ENCODE peak calls at places on chromosomes 7 and 10, in six cellular contexts. A is Caco-2, Q is fibroblast of mammary gland, E is PC-9, O is esophagus squamous epithelium, L is cardiac fibroblast. Y is an unnamed sample.

GRCh38 chr10:11429439-11430052 is 181.9 kb downstream of the USP6NL start:
- DNase-seq in A (no peak), Q (no peak), E (no peak), O (no peak), L (no peak), Y (no peak)

GRCh38 chr7:128032605-128033235 is 1.5 kb upstream of the LRRC4 start:
- DNase-seq in A (no peak), Q (no peak), E (no peak), O (no peak), L (no peak), Y (no peak)

GRCh38 chr7:156117542-156118245 is 305.4 kb upstream of the SHH start:
- DNase-seq in A (no peak), Q (no peak), E (no peak), O (no peak), L (no peak), Y (no peak)

GRCh38 chr7:91079491-91079890 is 184.7 kb upstream of the FZD1 start:
- DNase-seq in A (no peak), Q (peak), E (no peak), O (no peak), L (peak), Y (no peak)

GRCh38 chr10:13587367-13587766 is 602 bp downstream of the PRPF18 start:
- DNase-seq in A (peak), Q (peak), E (no peak), O (no peak), L (no peak), Y (no peak)

GRCh38 chr7:72336382-72336886 is 75.7 kb downstream of the CALN1 start:
- DNase-seq in A (no peak), Q (no peak), E (no peak), O (no peak), L (no peak), Y (no peak)

GRCh38 chr10:133613699-133614098 is 12.9 kb downstream of the FRG2B start:
- DNase-seq in A (no peak), Q (no peak), E (no peak), O (no peak), L (no peak), Y (no peak)

GRCh38 chr10:125161570-125162139 is 1.3 kb upstream of the CTBP2 start:
- DNase-seq in A (no peak), Q (peak), E (no peak), O (no peak), L (peak), Y (no peak)

GRCh38 chr7:28891192-28891872 is 66.8 kb downstream of the TRIL start:
- DNase-seq in A (peak), Q (no peak), E (no peak), O (no peak), L (no peak), Y (no peak)

GRCh38 chr7:88465586-88465985 is 158.9 kb upstream of the STEAP4 start:
- DNase-seq in A (no peak), Q (peak), E (no peak), O (no peak), L (no peak), Y (no peak)

GRCh38 chr10:77405771-77406241 is 231.8 kb downstream of the KCNMA1 start:
- DNase-seq in A (peak), Q (peak), E (peak), O (no peak), L (peak), Y (no peak)

GRCh38 chr10:72009430-72010081 is 45.4 kb downstream of the CHST3 start:
- DNase-seq in A (no peak), Q (peak), E (no peak), O (no peak), L (peak), Y (no peak)

GRCh38 chr7:2954433-2954853 is 89.2 kb downstream of the CARD11 start:
- DNase-seq in A (no peak), Q (no peak), E (no peak), O (no peak), L (no peak), Y (no peak)

GRCh38 chr7:495761-496321 is 23.8 kb downstream of the PDGFA start:
- DNase-seq in A (no peak), Q (no peak), E (no peak), O (no peak), L (no peak), Y (no peak)

GRCh38 chr10:36556468-36556867 is 568.9 kb upstream of the ANKRD30A start:
- DNase-seq in A (no peak), Q (no peak), E (no peak), O (no peak), L (no peak), Y (no peak)

GRCh38 chr7:50346548-50347497 is 42.3 kb downstream of the IKZF1 start:
- DNase-seq in A (no peak), Q (no peak), E (no peak), O (no peak), L (no peak), Y (no peak)

GRCh38 chr7:63927261-63927660 is 71.4 kb upstream of the ZNF722 start:
- DNase-seq in A (no peak), Q (no peak), E (no peak), O (no peak), L (no peak), Y (no peak)

GRCh38 chr7:84271550-84271949 is 77.0 kb upstream of the SEMA3A start:
- DNase-seq in A (no peak), Q (peak), E (no peak), O (no peak), L (peak), Y (no peak)

GRCh38 chr7:34675749-34676374 is 17.8 kb downstream of the NPSR1 start:
- DNase-seq in A (peak), Q (peak), E (no peak), O (no peak), L (peak), Y (no peak)

GRCh38 chr7:2864204-2864985 is 20.3 kb upstream of the GNA12 start:
- DNase-seq in A (no peak), Q (no peak), E (peak), O (no peak), L (no peak), Y (no peak)

GRCh38 chr7:70356975-70357374 is 758.7 kb downstream of the AUTS2 start:
- DNase-seq in A (no peak), Q (no peak), E (no peak), O (no peak), L (no peak), Y (no peak)

GRCh38 chr7:18638594-18639452 is 143.3 kb downstream of the HDAC9 start:
- DNase-seq in A (no peak), Q (peak), E (peak), O (no peak), L (peak), Y (no peak)

GRCh38 chr10:69958232-69958902 is 94.3 kb upstream of the MACROH2A2 start:
- DNase-seq in A (peak), Q (peak), E (peak), O (no peak), L (peak), Y (no peak)

GRCh38 chr7:87369216-87369615 is 23.8 kb downstream of the CROT start:
- DNase-seq in A (no peak), Q (no peak), E (no peak), O (no peak), L (no peak), Y (no peak)

GRCh38 chr10:53843691-53844362 is 957.2 kb downstream of the PCDH15 start:
- DNase-seq in A (no peak), Q (no peak), E (no peak), O (no peak), L (peak), Y (no peak)

GRCh38 chr7:150451097-150451793 is 815 bp downstream of the GIMAP8 start:
- DNase-seq in A (no peak), Q (no peak), E (no peak), O (no peak), L (no peak), Y (no peak)

GRCh38 chr10:93471110-93471651 is 11.0 kb downstream of the MYOF start:
- DNase-seq in A (peak), Q (peak), E (peak), O (no peak), L (peak), Y (no peak)

GRCh38 chr7:69796421-69796820 is 198.1 kb downstream of the AUTS2 start:
- DNase-seq in A (no peak), Q (no peak), E (no peak), O (no peak), L (no peak), Y (no peak)

GRCh38 chr10:23094786-23095403 is 484 bp upstream of the MSRB2 start:
- DNase-seq in A (no peak), Q (peak), E (no peak), O (no peak), L (no peak), Y (no peak)

GRCh38 chr7:1553513-1554210 is 2.3 kb downstream of the TMEM184A start:
- DNase-seq in A (no peak), Q (no peak), E (no peak), O (no peak), L (no peak), Y (no peak)

GRCh38 chr7:1555813-1556540 is at the start of gene TMEM184A:
- DNase-seq in A (peak), Q (no peak), E (peak), O (no peak), L (no peak), Y (no peak)

GRCh38 chr7:1552200-1552599 is 3.8 kb downstream of the TMEM184A start:
- DNase-seq in A (no peak), Q (no peak), E (no peak), O (no peak), L (no peak), Y (no peak)

GRCh38 chr7:1555046-1555812 is 776 bp downstream of the TMEM184A start:
- DNase-seq in A (peak), Q (peak), E (peak), O (no peak), L (peak), Y (no peak)

DNA sequence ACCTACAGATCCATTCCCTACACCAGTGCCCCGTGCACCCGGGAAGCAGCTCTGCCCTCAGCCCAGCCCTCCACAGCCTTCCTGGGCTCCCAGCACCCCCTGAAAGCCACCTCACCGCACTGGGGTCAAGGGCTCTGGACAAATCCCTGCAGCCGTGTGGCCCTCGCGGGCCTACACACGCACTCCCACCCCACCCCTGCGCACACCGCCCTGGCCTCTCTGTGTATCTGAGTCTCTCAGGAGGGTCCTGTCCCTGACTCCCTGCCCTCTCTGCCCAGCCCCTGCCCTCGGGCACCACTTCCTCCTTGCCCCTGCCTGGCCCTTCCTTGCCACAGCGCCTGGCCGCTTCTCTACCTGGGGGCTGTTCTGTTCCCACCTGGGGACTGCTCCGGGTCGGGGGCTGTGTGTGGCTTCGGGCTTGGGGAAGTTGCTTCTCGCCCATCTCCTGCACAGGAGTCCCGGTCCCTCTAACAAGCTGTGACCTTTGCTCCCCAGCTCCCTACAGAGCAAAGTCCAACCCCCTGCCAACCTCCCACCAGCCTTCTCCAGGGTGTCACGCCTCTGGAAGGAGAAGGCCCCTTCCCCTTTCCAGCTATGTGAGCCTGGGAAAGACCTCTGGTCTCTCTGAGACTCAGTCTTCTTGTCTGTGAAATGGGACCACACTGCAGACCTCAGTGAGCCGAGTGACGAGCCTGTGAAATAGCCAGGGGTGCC is 1.5 kb downstream of the TMEM184A start:
- DNase-seq in A (no peak), Q (no peak), E (no peak), O (no peak), L (no peak), Y (no peak)
- H3K4me3 ChIP-seq in A (peak), Q (no peak), E (peak), O (no peak), L (no peak), Y (no peak)

GRCh38 chr7:99631311-99632109 is 14.8 kb downstream of the ZSCAN25 start:
- DNase-seq in A (peak), Q (peak), E (peak), O (no peak), L (peak), Y (no peak)
- TF ChIP-seq CTCF in A (peak), Q (peak), E (peak), O (no peak), L (no peak), Y (peak)

GRCh38 chr7:130921391-130922180 is 187.6 kb upstream of the KLF14 start:
- DNase-seq in A (no peak), Q (peak), E (no peak), O (no peak), L (peak), Y (no peak)
- H3K4me3 ChIP-seq in A (no peak), Q (no peak), E (no peak), O (no peak), L (peak), Y (no peak)

DNA sequence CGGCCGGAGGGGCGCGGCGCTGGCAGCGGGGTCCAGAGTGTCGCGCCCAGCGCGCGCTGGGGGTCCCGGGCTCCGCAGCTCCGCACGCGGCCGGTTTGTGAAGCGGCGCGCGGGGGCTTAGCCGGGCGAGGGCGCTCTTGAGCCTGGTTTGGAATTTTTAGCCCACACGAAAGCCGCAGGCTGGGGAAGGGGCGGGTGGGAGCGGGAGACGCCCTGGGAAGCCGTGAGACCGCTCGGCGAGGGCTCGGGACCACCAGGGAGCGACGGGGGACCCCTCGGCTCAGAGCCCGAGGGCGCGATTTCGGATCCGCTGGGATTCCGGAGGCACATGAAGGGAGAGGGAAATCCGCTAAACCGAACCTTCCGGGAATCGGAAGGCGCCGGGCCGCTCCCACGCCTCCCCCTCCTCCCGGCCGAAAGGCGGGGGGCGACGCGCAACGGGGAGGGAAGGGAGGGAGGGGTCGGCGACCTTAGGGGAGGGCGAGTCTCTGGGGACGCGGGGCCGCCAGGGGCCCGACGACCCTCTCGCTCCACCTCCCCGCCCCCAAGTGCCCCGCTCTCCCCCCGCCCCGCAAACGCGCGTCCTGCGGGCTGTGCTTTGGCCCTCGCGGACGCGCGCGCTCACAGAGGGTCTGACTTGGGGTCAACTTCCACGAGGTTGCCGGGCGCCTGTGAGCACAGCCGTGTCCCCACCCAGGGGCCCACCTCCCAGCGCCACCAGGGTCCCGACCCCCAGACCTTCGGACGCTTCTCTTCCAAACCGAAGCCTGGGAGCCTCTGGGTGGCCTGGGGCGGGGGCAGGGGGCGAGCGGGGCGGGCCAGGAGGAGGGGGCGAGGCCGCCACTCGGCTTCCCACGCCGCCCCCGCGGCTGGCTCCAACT is 5.1 kb upstream of the ELFN1 start:
- DNase-seq in A (peak), Q (peak), E (no peak), O (no peak), L (peak), Y (no peak)
- TF ChIP-seq CTCF in A (peak), Q (peak), E (peak), O (peak), L (peak), Y (peak)

DNA sequence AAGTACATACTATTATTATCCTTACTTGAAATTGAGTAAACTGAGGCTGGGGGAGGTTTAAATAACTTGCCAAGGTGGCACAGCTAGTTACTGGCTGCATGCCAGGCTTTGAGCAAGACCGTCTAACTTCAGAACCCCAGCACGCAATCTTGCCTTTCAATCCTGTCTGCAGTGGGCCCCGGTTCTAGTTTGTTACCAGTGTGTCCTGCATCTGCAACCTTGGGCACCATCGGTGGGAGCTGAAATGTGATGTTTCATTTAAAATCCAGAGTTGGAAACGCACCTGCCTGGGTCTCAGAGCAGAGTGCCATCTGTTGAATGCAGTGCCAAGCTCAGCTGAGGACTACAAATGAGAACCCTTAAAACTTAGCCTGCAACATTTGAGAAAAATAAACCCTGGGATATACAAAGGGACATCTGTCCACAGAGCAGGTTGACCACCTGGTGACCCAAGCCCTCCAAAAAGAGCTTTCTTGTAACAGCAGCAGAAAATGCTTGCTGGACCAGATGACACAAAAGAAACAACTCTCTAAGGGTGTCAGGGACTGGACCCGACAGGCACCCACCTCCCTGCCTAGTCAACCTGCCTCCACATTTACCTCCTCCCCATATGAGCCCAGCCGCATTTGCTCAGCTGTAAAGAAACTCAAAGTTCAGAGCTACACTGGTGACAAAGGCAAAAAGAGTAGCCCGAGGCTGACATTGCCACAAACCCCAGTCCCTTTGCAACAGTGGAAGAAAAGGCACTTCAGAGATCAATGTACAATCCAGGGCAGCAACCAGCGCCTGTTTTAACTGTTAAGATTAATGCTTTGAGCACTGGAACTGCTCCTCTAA is 1.7 kb downstream of the SH3PXD2A start:
- DNase-seq in A (no peak), Q (no peak), E (no peak), O (no peak), L (no peak), Y (no peak)
- H3K4me3 ChIP-seq in A (peak), Q (peak), E (no peak), O (peak), L (peak), Y (no peak)

DNA sequence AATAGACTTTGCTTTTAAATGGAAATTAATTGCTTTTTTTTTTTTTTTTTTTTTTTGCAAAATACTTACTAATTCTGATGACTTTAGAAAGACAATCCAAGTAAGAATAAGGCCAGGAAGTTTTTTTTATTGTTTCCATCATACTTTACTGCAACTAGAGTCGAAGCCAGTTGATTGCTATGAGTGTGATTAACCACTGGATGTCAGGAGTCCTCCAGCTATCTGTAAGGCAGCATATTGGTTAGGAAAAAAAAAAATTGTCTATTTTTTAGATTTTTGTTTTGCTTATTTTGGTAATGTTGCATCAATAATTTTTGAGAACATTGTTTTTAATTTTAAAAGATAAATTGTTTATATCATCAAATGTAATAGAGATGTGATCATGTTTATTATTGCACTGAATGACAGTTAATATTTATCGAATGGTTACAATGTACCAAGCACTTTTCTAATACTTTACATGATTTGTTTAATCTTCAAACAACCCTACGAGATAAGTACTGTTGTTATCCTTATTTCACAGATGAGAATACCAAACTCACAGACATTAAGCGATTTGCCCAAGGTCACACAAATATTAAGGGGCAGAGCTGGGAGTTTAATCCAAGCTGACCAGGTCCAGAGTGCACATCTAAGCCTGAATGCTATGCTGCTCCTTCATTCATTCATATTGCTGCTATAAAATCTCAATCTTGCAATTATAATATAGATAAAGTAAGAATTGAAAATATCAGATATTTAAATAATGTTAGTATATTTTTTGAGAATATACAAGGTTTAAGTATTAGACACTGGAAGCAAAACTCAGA is 19.9 kb upstream of the LMOD2 start:
- DNase-seq in A (peak), Q (peak), E (no peak), O (no peak), L (peak), Y (no peak)
- TF ChIP-seq CTCF in A (peak), Q (peak), E (peak), O (no peak), L (peak), Y (peak)

GRCh38 chr7:55276896-55277295 is 88.2 kb upstream of the LANCL2 start:
- DNase-seq in A (no peak), Q (no peak), E (no peak), O (no peak), L (no peak), Y (no peak)
- H3K4me3 ChIP-seq in A (no peak), Q (no peak), E (no peak), O (no peak), L (no peak), Y (no peak)

GRCh38 chr7:119999743-120000475 is 273.1 kb upstream of the KCND2 start:
- DNase-seq in A (no peak), Q (no peak), E (no peak), O (no peak), L (no peak), Y (no peak)
- TF ChIP-seq CTCF in A (no peak), Q (no peak), E (no peak), O (no peak), L (peak), Y (no peak)

Y was measured in GM12864.